ENCODE peak calls at places on chromosomes 4 and X, in seven cellular contexts. One of them, this sample, is unnamed.

GRCh38 chrX:138745215-138745614 is 33.7 kb upstream of the FGF13 start:
- DNase-seq in fibroblast of pulmonary artery: peak; percentile 60
- DNase-seq in tibial nerve: peak; percentile 72
- DNase-seq in DND-41: peak; percentile 11
- DNase-seq in stomach: no peak
- DNase-seq in A549: peak; percentile 2
- DNase-seq in uterus: peak; percentile 15
- DNase-seq in this sample: no peak

GRCh38 chr4:120055795-120056194 is 10.9 kb downstream of the MAD2L1 start:
- DNase-seq in A549: no peak
- DNase-seq in DND-41: no peak
- DNase-seq in fibroblast of pulmonary artery: no peak
- DNase-seq in stomach: no peak
- DNase-seq in uterus: no peak
- DNase-seq in tibial nerve: no peak
- DNase-seq in this sample: no peak

GRCh38 chr4:23225564-23225963 is 532.8 kb downstream of the GBA3 start:
- DNase-seq in tibial nerve: no peak
- DNase-seq in A549: no peak
- DNase-seq in uterus: no peak
- DNase-seq in DND-41: no peak
- DNase-seq in fibroblast of pulmonary artery: no peak
- DNase-seq in stomach: no peak
- DNase-seq in this sample: no peak

GRCh38 chr4:146442801-146443200 is 78.9 kb downstream of the SLC10A7 start:
- DNase-seq in DND-41: no peak
- DNase-seq in tibial nerve: no peak
- DNase-seq in A549: no peak
- DNase-seq in uterus: no peak
- DNase-seq in fibroblast of pulmonary artery: peak; percentile 49
- DNase-seq in stomach: no peak
- DNase-seq in this sample: no peak

GRCh38 chr4:147530723-147531122 is 49.8 kb downstream of the EDNRA start:
- DNase-seq in uterus: no peak
- DNase-seq in tibial nerve: no peak
- DNase-seq in stomach: no peak
- DNase-seq in fibroblast of pulmonary artery: no peak
- DNase-seq in A549: no peak
- DNase-seq in DND-41: no peak
- DNase-seq in this sample: no peak

GRCh38 chr4:183478926-183479325 is 25.9 kb upstream of the ING2 start:
- DNase-seq in DND-41: no peak
- DNase-seq in fibroblast of pulmonary artery: no peak
- DNase-seq in stomach: no peak
- DNase-seq in tibial nerve: no peak
- DNase-seq in uterus: no peak
- DNase-seq in A549: no peak
- DNase-seq in this sample: no peak

GRCh38 chr4:182447938-182448280 is 204.7 kb downstream of the TENM3 start:
- DNase-seq in stomach: no peak
- DNase-seq in uterus: no peak
- DNase-seq in A549: no peak
- DNase-seq in DND-41: no peak
- DNase-seq in tibial nerve: no peak
- DNase-seq in fibroblast of pulmonary artery: no peak
- DNase-seq in this sample: no peak

GRCh38 chr4:123661080-123661737 is 264.6 kb downstream of the SPRY1 start:
- DNase-seq in stomach: no peak
- DNase-seq in uterus: no peak
- DNase-seq in fibroblast of pulmonary artery: peak; percentile 70
- DNase-seq in DND-41: no peak
- DNase-seq in tibial nerve: no peak
- DNase-seq in A549: peak; percentile 10
- DNase-seq in this sample: no peak

GRCh38 chr4:55727746-55728145 is 91.6 kb upstream of the NMU start:
- DNase-seq in A549: no peak
- DNase-seq in DND-41: no peak
- DNase-seq in stomach: no peak
- DNase-seq in tibial nerve: no peak
- DNase-seq in fibroblast of pulmonary artery: no peak
- DNase-seq in uterus: no peak
- DNase-seq in this sample: no peak

GRCh38 chr4:42306221-42307109 is 90.8 kb upstream of the SHISA3 start:
- DNase-seq in DND-41: no peak
- DNase-seq in uterus: no peak
- DNase-seq in tibial nerve: peak; percentile 45
- DNase-seq in A549: no peak
- DNase-seq in stomach: no peak
- DNase-seq in fibroblast of pulmonary artery: peak; percentile 19
- DNase-seq in this sample: no peak

GRCh38 chr4:6009452-6009851 is 8.8 kb downstream of the C4orf50 start:
- DNase-seq in stomach: no peak
- DNase-seq in A549: no peak
- DNase-seq in tibial nerve: no peak
- DNase-seq in uterus: no peak
- DNase-seq in DND-41: no peak
- DNase-seq in fibroblast of pulmonary artery: no peak
- DNase-seq in this sample: no peak

GRCh38 chr4:7280906-7281305 is 88.6 kb downstream of the SORCS2 start:
- DNase-seq in DND-41: no peak
- DNase-seq in stomach: no peak
- DNase-seq in A549: no peak
- DNase-seq in tibial nerve: no peak
- DNase-seq in fibroblast of pulmonary artery: no peak
- DNase-seq in uterus: no peak
- DNase-seq in this sample: no peak

GRCh38 chr4:186700746-186701145 is 22.9 kb downstream of the FAT1 start:
- DNase-seq in uterus: no peak
- DNase-seq in fibroblast of pulmonary artery: peak; percentile 89
- DNase-seq in A549: no peak
- DNase-seq in stomach: no peak
- DNase-seq in DND-41: no peak
- DNase-seq in tibial nerve: peak; percentile 73
- DNase-seq in this sample: peak; percentile 97

GRCh38 chrX:112946227-112946626 is 105.6 kb upstream of the AMOT start:
- DNase-seq in A549: no peak
- DNase-seq in tibial nerve: no peak
- DNase-seq in uterus: no peak
- DNase-seq in DND-41: no peak
- DNase-seq in fibroblast of pulmonary artery: no peak
- DNase-seq in stomach: no peak
- DNase-seq in this sample: no peak

GRCh38 chr4:3009422-3009821 is 46.1 kb downstream of the GRK4 start:
- DNase-seq in tibial nerve: no peak
- DNase-seq in stomach: no peak
- DNase-seq in uterus: no peak
- DNase-seq in fibroblast of pulmonary artery: peak; percentile 16
- DNase-seq in DND-41: no peak
- DNase-seq in A549: peak; percentile 11
- DNase-seq in this sample: no peak

GRCh38 chr4:40908297-40908696 is 158.5 kb downstream of the NSUN7 start:
- DNase-seq in A549: no peak
- DNase-seq in tibial nerve: no peak
- DNase-seq in DND-41: no peak
- DNase-seq in fibroblast of pulmonary artery: no peak
- DNase-seq in stomach: no peak
- DNase-seq in uterus: no peak
- DNase-seq in this sample: no peak

GRCh38 chr4:53100801-53101581 is 238.9 kb downstream of the RASL11B start:
- DNase-seq in DND-41: no peak
- DNase-seq in tibial nerve: no peak
- DNase-seq in stomach: no peak
- DNase-seq in fibroblast of pulmonary artery: peak; percentile 80
- DNase-seq in A549: no peak
- DNase-seq in uterus: no peak
- DNase-seq in this sample: no peak

GRCh38 chr4:123667496-123667895 is 270.9 kb downstream of the SPRY1 start:
- DNase-seq in fibroblast of pulmonary artery: peak; percentile 27
- DNase-seq in A549: no peak
- DNase-seq in tibial nerve: no peak
- DNase-seq in uterus: no peak
- DNase-seq in DND-41: no peak
- DNase-seq in stomach: no peak
- DNase-seq in this sample: no peak

GRCh38 chr4:87073570-87074470 is 139.0 kb downstream of the AFF1 start:
- DNase-seq in DND-41: peak; percentile 62
- DNase-seq in fibroblast of pulmonary artery: no peak
- DNase-seq in uterus: peak; percentile 45
- DNase-seq in A549: no peak
- DNase-seq in stomach: no peak
- DNase-seq in tibial nerve: peak; percentile 39
- DNase-seq in this sample: no peak

GRCh38 chrX:39222361-39223113 is 421.3 kb downstream of the MID1IP1 start:
- DNase-seq in DND-41: no peak
- DNase-seq in fibroblast of pulmonary artery: no peak
- DNase-seq in tibial nerve: no peak
- DNase-seq in A549: no peak
- DNase-seq in stomach: no peak
- DNase-seq in uterus: no peak
- DNase-seq in this sample: no peak

GRCh38 chr4:22435652-22436051 is 80.2 kb downstream of the ADGRA3 start:
- DNase-seq in tibial nerve: no peak
- DNase-seq in DND-41: no peak
- DNase-seq in uterus: no peak
- DNase-seq in fibroblast of pulmonary artery: no peak
- DNase-seq in A549: no peak
- DNase-seq in stomach: no peak
- DNase-seq in this sample: no peak

GRCh38 chrX:46991664-46992063 is 79.4 kb downstream of the JADE3 start:
- DNase-seq in fibroblast of pulmonary artery: no peak
- DNase-seq in stomach: no peak
- DNase-seq in tibial nerve: no peak
- DNase-seq in DND-41: no peak
- DNase-seq in A549: no peak
- DNase-seq in uterus: no peak
- DNase-seq in this sample: no peak

GRCh38 chr4:73450398-73451004 is 14.5 kb downstream of the AFP start:
- DNase-seq in uterus: no peak
- DNase-seq in fibroblast of pulmonary artery: peak; percentile 86
- DNase-seq in stomach: no peak
- DNase-seq in A549: no peak
- DNase-seq in DND-41: no peak
- DNase-seq in tibial nerve: no peak
- DNase-seq in this sample: peak; percentile 61

GRCh38 chrX:48937065-48937907 is 18.5 kb upstream of the PIM2 start:
- DNase-seq in fibroblast of pulmonary artery: peak; percentile 14
- DNase-seq in A549: no peak
- DNase-seq in tibial nerve: peak; percentile 18
- DNase-seq in uterus: no peak
- DNase-seq in stomach: peak; percentile 72
- DNase-seq in DND-41: peak; percentile 90
- DNase-seq in this sample: no peak

GRCh38 chrX:23383411-23383810 is 48.8 kb downstream of the PTCHD1 start:
- DNase-seq in stomach: no peak
- DNase-seq in uterus: no peak
- DNase-seq in DND-41: no peak
- DNase-seq in fibroblast of pulmonary artery: peak; percentile 30
- DNase-seq in A549: no peak
- DNase-seq in tibial nerve: no peak
- DNase-seq in this sample: no peak

GRCh38 chrX:13387656-13388421 is 68.0 kb upstream of the ATXN3L start:
- DNase-seq in DND-41: no peak
- DNase-seq in fibroblast of pulmonary artery: no peak
- DNase-seq in tibial nerve: no peak
- DNase-seq in stomach: no peak
- DNase-seq in A549: no peak
- DNase-seq in uterus: no peak
- DNase-seq in this sample: no peak
- TF ChIP-seq CTCF in DND-41: no peak
- TF ChIP-seq CTCF in fibroblast of pulmonary artery: no peak
- TF ChIP-seq CTCF in tibial nerve: no peak
- TF ChIP-seq CTCF in stomach: no peak
- TF ChIP-seq CTCF in A549: no peak
- TF ChIP-seq CTCF in uterus: no peak
- TF ChIP-seq CTCF in this sample: no peak

GRCh38 chr4:103074598-103075434 is 1.7 kb downstream of the SLC9B2 start:
- DNase-seq in stomach: no peak
- DNase-seq in A549: no peak
- DNase-seq in DND-41: no peak
- DNase-seq in tibial nerve: no peak
- DNase-seq in fibroblast of pulmonary artery: peak; percentile 16
- DNase-seq in uterus: no peak
- DNase-seq in this sample: no peak
- H3K4me3 ChIP-seq in stomach: peak overlapping the region; percentile 78
- H3K4me3 ChIP-seq in A549: peak overlapping the region; percentile 54
- H3K4me3 ChIP-seq in DND-41: peak overlapping the region; percentile 76
- H3K4me3 ChIP-seq in tibial nerve: no peak overlapping the region
- H3K4me3 ChIP-seq in fibroblast of pulmonary artery: peak overlapping the region; percentile 74
- H3K4me3 ChIP-seq in uterus: peak overlapping the region; percentile 75
- H3K4me3 ChIP-seq in this sample: no peak overlapping the region

DNA sequence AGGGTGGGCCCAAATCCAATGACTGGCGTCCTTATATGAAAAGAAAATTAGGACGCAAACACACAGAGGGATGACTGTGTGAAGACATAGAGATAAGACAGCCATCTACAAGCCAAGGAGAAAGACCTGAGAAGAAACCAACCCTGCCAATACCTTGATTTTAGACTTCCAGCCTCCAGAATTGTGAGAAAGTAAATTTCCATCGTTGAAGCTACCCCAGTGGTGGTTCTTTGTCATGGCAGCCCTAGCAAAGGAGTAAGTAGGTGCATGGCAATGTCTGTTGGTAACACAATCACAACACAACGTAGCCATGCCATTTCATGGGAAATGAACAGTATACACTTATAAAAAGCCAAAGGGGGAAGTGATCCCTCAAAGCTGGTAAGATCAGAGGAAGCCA is 25.3 kb downstream of the SMIM20 start:
- DNase-seq in fibroblast of pulmonary artery: no peak
- DNase-seq in uterus: no peak
- DNase-seq in A549: no peak
- DNase-seq in stomach: no peak
- DNase-seq in DND-41: no peak
- DNase-seq in tibial nerve: no peak
- DNase-seq in this sample: no peak
- TF ChIP-seq CTCF in fibroblast of pulmonary artery: no peak
- TF ChIP-seq CTCF in uterus: no peak
- TF ChIP-seq CTCF in A549: no peak
- TF ChIP-seq CTCF in stomach: no peak
- TF ChIP-seq CTCF in DND-41: no peak
- TF ChIP-seq CTCF in tibial nerve: no peak
- TF ChIP-seq CTCF in this sample: no peak

GRCh38 chr4:98663226-98664006 is 5.0 kb upstream of the TSPAN5 start:
- DNase-seq in tibial nerve: no peak
- DNase-seq in fibroblast of pulmonary artery: no peak
- DNase-seq in DND-41: no peak
- DNase-seq in A549: no peak
- DNase-seq in uterus: no peak
- DNase-seq in stomach: no peak
- DNase-seq in this sample: no peak
- H3K4me3 ChIP-seq in tibial nerve: no peak overlapping the region
- H3K4me3 ChIP-seq in fibroblast of pulmonary artery: no peak overlapping the region
- H3K4me3 ChIP-seq in DND-41: no peak overlapping the region
- H3K4me3 ChIP-seq in A549: no peak overlapping the region
- H3K4me3 ChIP-seq in uterus: no peak overlapping the region
- H3K4me3 ChIP-seq in stomach: no peak overlapping the region
- H3K4me3 ChIP-seq in this sample: no peak overlapping the region

GRCh38 chr4:138975225-138975624 is 40.4 kb upstream of the NOCT start:
- DNase-seq in DND-41: no peak
- DNase-seq in tibial nerve: no peak
- DNase-seq in uterus: no peak
- DNase-seq in A549: no peak
- DNase-seq in stomach: no peak
- DNase-seq in fibroblast of pulmonary artery: no peak
- DNase-seq in this sample: peak; percentile 51
- TF ChIP-seq CTCF in DND-41: no peak
- TF ChIP-seq CTCF in tibial nerve: no peak
- TF ChIP-seq CTCF in uterus: no peak
- TF ChIP-seq CTCF in A549: no peak
- TF ChIP-seq CTCF in stomach: no peak
- TF ChIP-seq CTCF in fibroblast of pulmonary artery: no peak
- TF ChIP-seq CTCF in this sample: no peak

GRCh38 chrX:41449615-41450014 is 2.5 kb downstream of the NYX start:
- DNase-seq in fibroblast of pulmonary artery: no peak
- DNase-seq in tibial nerve: peak; percentile 24
- DNase-seq in A549: no peak
- DNase-seq in uterus: no peak
- DNase-seq in DND-41: no peak
- DNase-seq in stomach: no peak
- DNase-seq in this sample: no peak
- H3K4me3 ChIP-seq in fibroblast of pulmonary artery: peak overlapping the region; percentile 21
- H3K4me3 ChIP-seq in tibial nerve: no peak overlapping the region
- H3K4me3 ChIP-seq in A549: peak overlapping the region; percentile 1
- H3K4me3 ChIP-seq in uterus: no peak overlapping the region
- H3K4me3 ChIP-seq in DND-41: no peak overlapping the region
- H3K4me3 ChIP-seq in stomach: no peak overlapping the region
- H3K4me3 ChIP-seq in this sample: no peak overlapping the region